ENCODE peak calls at places on chromosomes 2 and 18, in four cellular contexts. G is H9, V is trophoblast cell, Y is mesendoderm. E is an unnamed sample.

GRCh38 chr2:118459425-118459824 is 371.2 kb downstream of the INSIG2 start:
- DNase-seq in G (no peak), Y (no peak), V (no peak), E (no peak)

GRCh38 chr2:47041065-47041464 is 114.0 kb downstream of the STPG4 start:
- DNase-seq in G (no peak), Y (no peak), V (no peak), E (no peak)

GRCh38 chr18:65725421-65726050 is 25.3 kb upstream of the CDH7 start:
- DNase-seq in V (peak; percentile 19), Y (peak; percentile 71), G (peak; percentile 75), E (no peak)

GRCh38 chr2:8544168-8544785 is 137.6 kb upstream of the ID2 start:
- DNase-seq in Y (no peak), V (no peak), G (peak; percentile 5), E (no peak)

GRCh38 chr18:79919089-79919488 is 32.4 kb downstream of the SLC66A2 start:
- DNase-seq in Y (no peak), G (peak; percentile 15), V (no peak), E (no peak)

GRCh38 chr2:18831916-18832510 is 242.6 kb upstream of the NT5C1B start:
- DNase-seq in G (no peak), V (peak; percentile 87), Y (peak; percentile 89), E (peak; percentile 25)

GRCh38 chr2:236158969-236159777 is 9.0 kb downstream of the GBX2 start:
- DNase-seq in V (no peak), Y (no peak), G (peak; percentile 88), E (no peak)

GRCh38 chr2:215930505-215931233 is 82.7 kb downstream of the MREG start:
- DNase-seq in Y (no peak), V (peak; percentile 97), G (no peak), E (peak; percentile 48)

GRCh38 chr2:24048662-24049484 is 668 bp upstream of the FKBP1B start:
- DNase-seq in Y (no peak), V (no peak), G (no peak), E (no peak)

GRCh38 chr2:168635065-168635577 is 167.3 kb upstream of the NOSTRIN start:
- DNase-seq in Y (peak; percentile 53), V (no peak), G (peak; percentile 32), E (peak; percentile 33)

GRCh38 chr18:50671376-50671775 is 111.5 kb downstream of the MAPK4 start:
- DNase-seq in G (no peak), V (no peak), Y (no peak), E (no peak)

GRCh38 chr18:32553174-32553573 is 82.5 kb upstream of the GAREM1 start:
- DNase-seq in V (no peak), G (no peak), Y (no peak), E (no peak)

GRCh38 chr2:109507217-109507616 is 106.5 kb downstream of the SEPTIN10 start:
- DNase-seq in V (no peak), G (no peak), Y (no peak), E (no peak)

GRCh38 chr2:98170076-98170475 is 83.1 kb downstream of the VWA3B start:
- DNase-seq in G (no peak), V (peak; percentile 64), Y (no peak), E (no peak)

GRCh38 chr2:57333221-57333620 is 713.4 kb upstream of the VRK2 start:
- DNase-seq in G (no peak), V (no peak), Y (no peak), E (no peak)

GRCh38 chr2:219446101-219446504 is 11.5 kb downstream of the SPEG start:
- DNase-seq in G (peak; percentile 69), V (peak; percentile 13), Y (peak; percentile 88), E (peak; percentile 67)

GRCh38 chr2:53826587-53827397 is 33.0 kb downstream of the GPR75 start:
- DNase-seq in G (no peak), V (no peak), Y (no peak), E (peak; percentile 29)

GRCh38 chr2:158315803-158316413 is 140.6 kb downstream of the CCDC148 start:
- DNase-seq in Y (no peak), G (no peak), V (no peak), E (no peak)

GRCh38 chr2:102839668-102840388 is 78.0 kb downstream of the TMEM182 start:
- DNase-seq in V (peak; percentile 81), G (peak; percentile 35), Y (peak; percentile 69), E (peak; percentile 17)

GRCh38 chr2:134218414-134218813 is 35.5 kb upstream of the MGAT5 start:
- DNase-seq in G (no peak), V (no peak), Y (no peak), E (no peak)

GRCh38 chr2:9763356-9764152 is 79.7 kb upstream of the TAF1B start:
- DNase-seq in Y (no peak), G (no peak), V (no peak), E (peak; percentile 42)

GRCh38 chr2:126700073-126700581 is 44.2 kb downstream of the GYPC start:
- DNase-seq in Y (peak; percentile 42), V (no peak), G (peak; percentile 43), E (peak; percentile 42)

GRCh38 chr2:235160281-235160805 is 208.5 kb downstream of the SH3BP4 start:
- DNase-seq in V (no peak), Y (peak; percentile 27), G (no peak), E (no peak)

GRCh38 chr18:55290898-55291297 is 297.1 kb downstream of the TCF4 start:
- DNase-seq in Y (peak; percentile 71), G (no peak), V (no peak), E (peak; percentile 29)

GRCh38 chr2:162449471-162449870 is 105.5 kb downstream of the GCA start:
- DNase-seq in Y (no peak), V (no peak), G (no peak), E (no peak)

GRCh38 chr18:23812566-23813440 is 123.5 kb downstream of the LAMA3 start:
- DNase-seq in Y (peak; percentile 23), V (peak; percentile 75), G (no peak), E (peak; percentile 19)

GRCh38 chr2:127510073-127510472 is 16.2 kb downstream of the IWS1 start:
- DNase-seq in G (no peak), V (peak; percentile 25), Y (no peak), E (no peak)

GRCh38 chr2:63950414-63950813 is 68.8 kb downstream of the VPS54 start:
- DNase-seq in Y (peak; percentile 84), G (no peak), V (no peak), E (no peak)

GRCh38 chr2:134253804-134254203 is at the start of gene MGAT5:
- DNase-seq in Y (no peak), G (no peak), V (no peak), E (no peak)

GRCh38 chr18:69935319-69936190 is 12.1 kb downstream of the CD226 start:
- DNase-seq in V (no peak), G (no peak), Y (peak; percentile 96), E (no peak)

GRCh38 chr2:67446504-67446911 is 49.4 kb downstream of the ETAA1 start:
- DNase-seq in Y (no peak), V (no peak), G (no peak), E (peak; percentile 63)

GRCh38 chr18:13895505-13896033 is 19.8 kb downstream of the MC2R start:
- DNase-seq in V (no peak), G (no peak), Y (peak; percentile 40), E (no peak)

GRCh38 chr2:237446333-237446654 is 32.3 kb upstream of the COL6A3 start:
- DNase-seq in G (no peak), V (peak; percentile 92), Y (no peak), E (no peak)

GRCh38 chr2:237445611-237446332 is 31.8 kb upstream of the COL6A3 start:
- DNase-seq in Y (no peak), V (no peak), G (no peak), E (no peak)

GRCh38 chr2:237448626-237449025 is 34.7 kb upstream of the COL6A3 start:
- DNase-seq in G (no peak), V (no peak), Y (no peak), E (no peak)

GRCh38 chr2:237448171-237448570 is 34.2 kb upstream of the COL6A3 start:
- DNase-seq in Y (no peak), G (no peak), V (no peak), E (no peak)

GRCh38 chr2:237447496-237447895 is 33.5 kb upstream of the COL6A3 start:
- DNase-seq in G (no peak), V (no peak), Y (no peak), E (no peak)
- H3K18ac ChIP-seq in G (no peak overlapping the region), V (no peak overlapping the region), Y (no peak overlapping the region), E (no peak overlapping the region)

GRCh38 chr2:112787294-112787693 is 3.0 kb upstream of the IL1A start:
- DNase-seq in G (no peak), V (no peak), Y (no peak), E (no peak)

GRCh38 chr2:112783187-112783721 is 1.0 kb downstream of the IL1A start:
- DNase-seq in Y (no peak), V (no peak), G (no peak), E (no peak)

GRCh38 chr2:112787729-112788401 is 3.6 kb upstream of the IL1A start:
- DNase-seq in Y (no peak), G (no peak), V (no peak), E (no peak)

GRCh38 chr2:112782234-112782799 is 2.0 kb downstream of the IL1A start:
- DNase-seq in V (no peak), G (no peak), Y (no peak), E (no peak)

DNA sequence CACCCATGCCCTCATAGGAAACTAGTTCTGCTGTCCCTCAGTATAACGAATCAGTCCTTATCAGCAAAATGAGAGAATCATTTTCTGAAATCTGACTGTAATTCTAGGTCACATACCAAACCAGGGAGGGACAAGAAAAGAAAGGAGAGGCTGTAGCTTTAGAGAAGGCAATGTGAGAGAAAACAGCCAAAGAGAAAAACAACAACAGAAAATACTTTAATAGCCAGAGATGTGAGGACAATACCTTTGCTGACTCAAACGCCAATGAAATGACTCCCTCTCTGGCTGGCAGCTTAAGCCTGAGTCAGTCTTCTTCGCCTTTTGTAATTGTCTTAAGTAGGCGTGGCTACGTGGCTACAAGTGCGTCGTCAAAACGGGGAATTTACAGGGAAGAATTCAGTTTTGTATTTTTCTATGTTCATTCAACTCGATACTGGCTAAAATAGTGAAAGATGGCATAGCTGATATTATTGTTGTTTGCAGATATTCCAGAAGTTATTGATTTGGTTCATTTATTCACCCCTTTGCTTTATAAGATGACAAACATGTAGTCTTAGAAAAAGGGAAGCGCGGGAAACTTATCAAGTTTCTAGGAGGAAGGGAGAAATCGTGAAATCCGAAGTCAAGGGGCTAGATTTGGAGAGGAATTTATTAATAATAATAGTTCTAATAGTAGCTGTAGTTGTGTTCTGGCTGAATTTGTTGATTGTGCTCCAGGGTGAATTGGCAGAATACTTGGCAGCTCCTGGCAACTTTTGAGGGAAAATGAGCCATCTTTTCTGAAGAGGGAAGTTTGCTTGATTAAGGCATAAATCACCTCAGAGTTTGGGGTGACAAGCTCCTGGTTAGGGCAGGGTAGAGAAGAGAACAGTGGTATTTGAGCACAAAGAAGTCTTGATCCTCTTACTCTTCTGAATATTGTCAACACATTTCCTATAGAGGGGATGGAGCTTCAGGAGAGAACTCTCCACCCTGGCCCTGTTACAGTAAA is at the start of gene IL1A:
- DNase-seq in G (peak; percentile 52), Y (peak; percentile 82), V (peak; percentile 88), E (peak; percentile 77)
- H3K18ac ChIP-seq in G (no peak within 1 kb of the TSS), Y (peak within 1 kb of the TSS; percentile 60), V (no peak within 1 kb of the TSS), E (no peak within 1 kb of the TSS)

GRCh38 chr2:35522434-35522833 is 833.1 kb upstream of the CRIM1 start:
- DNase-seq in G (peak; percentile 41), Y (peak; percentile 8), V (no peak), E (no peak)
- H3K18ac ChIP-seq in G (no peak overlapping the region), Y (no peak overlapping the region), V (no peak overlapping the region), E (no peak overlapping the region)

DNA sequence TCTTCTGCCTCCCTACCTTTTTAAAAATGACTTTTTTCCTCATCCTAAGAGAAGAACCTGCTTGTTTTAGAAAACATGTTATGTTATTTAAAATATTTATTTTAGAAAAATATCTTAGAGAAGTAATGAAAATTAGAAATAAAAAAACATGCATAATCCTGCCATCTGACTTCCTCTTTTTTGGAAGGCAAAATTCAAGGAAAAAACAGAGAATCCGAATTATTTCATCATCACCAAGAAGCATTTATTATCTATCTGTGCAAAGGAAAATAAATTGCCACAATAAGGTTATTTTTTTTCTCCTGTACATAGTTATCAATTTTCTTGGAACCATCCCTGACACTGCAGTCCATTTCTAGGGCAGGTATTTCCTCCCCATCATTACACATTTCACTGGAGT is 14.4 kb downstream of the SLC39A6 start:
- DNase-seq in V (no peak), G (no peak), Y (no peak), E (no peak)
- H3K18ac ChIP-seq in V (no peak overlapping the region), G (no peak overlapping the region), Y (no peak overlapping the region), E (no peak overlapping the region)

E was measured in IMR-90.